ENCODE peak calls at places on chromosomes 7 and 10, in four cellular contexts. F is Peyer's patch, A is fibroblast of mammary gland, P is foreskin fibroblast. H is an unnamed sample.

GRCh38 chr7:158096582-158096981 is 491.0 kb downstream of the PTPRN2 start:
- DNase-seq in P (no peak), A (no peak), F (no peak), H (no peak)

GRCh38 chr10:13882112-13882711 is 295.4 kb downstream of the PRPF18 start:
- DNase-seq in A (peak), F (no peak), P (peak), H (peak)

GRCh38 chr10:110481948-110482347 is 15.8 kb upstream of the DUSP5 start:
- DNase-seq in P (no peak), F (no peak), A (no peak), H (no peak)

GRCh38 chr7:11552676-11553075 is 279.3 kb downstream of the THSD7A start:
- DNase-seq in A (no peak), P (no peak), F (no peak), H (no peak)

GRCh38 chr10:86087716-86088115 is 278.9 kb downstream of the GRID1 start:
- DNase-seq in P (no peak), F (no peak), A (no peak), H (no peak)

GRCh38 chr7:65301007-65301406 is 72.6 kb upstream of the ZNF92 start:
- DNase-seq in F (no peak), P (no peak), A (no peak), H (no peak)

GRCh38 chr7:75943864-75944263 is 28.9 kb downstream of the POR start:
- DNase-seq in F (no peak), P (peak), A (peak), H (no peak)

GRCh38 chr10:71158902-71159301 is 53.5 kb upstream of the UNC5B start:
- DNase-seq in A (no peak), F (no peak), P (no peak), H (no peak)

GRCh38 chr7:95682913-95683312 is 86.6 kb upstream of the PDK4 start:
- DNase-seq in A (peak), P (no peak), F (no peak), H (no peak)

GRCh38 chr10:118840776-118841468 is 86.2 kb upstream of the CACUL1 start:
- DNase-seq in F (no peak), A (no peak), P (no peak), H (no peak)

GRCh38 chr7:87113077-87113476 is 39.2 kb upstream of the DMTF1 start:
- DNase-seq in F (no peak), A (peak), P (no peak), H (no peak)

GRCh38 chr7:88759216-88759955 is at the start of gene ZNF804B:
- DNase-seq in F (no peak), P (no peak), A (no peak), H (no peak)

GRCh38 chr10:110358869-110359629 is 54.3 kb upstream of the SMNDC1 start:
- DNase-seq in A (peak), F (peak), P (no peak), H (no peak)

GRCh38 chr7:155257482-155258232 is 40.0 kb upstream of the INSIG1 start:
- DNase-seq in P (no peak), A (peak), F (no peak), H (no peak)

GRCh38 chr7:155878674-155879073 is 66.4 kb upstream of the SHH start:
- DNase-seq in A (no peak), F (no peak), P (no peak), H (no peak)

GRCh38 chr10:127462643-127463295 is 86.3 kb upstream of the NPS start:
- DNase-seq in A (no peak), F (no peak), P (no peak), H (no peak)

GRCh38 chr7:80105706-80106408 is 28.8 kb upstream of the GNAI1 start:
- DNase-seq in A (no peak), P (no peak), F (no peak), H (no peak)

GRCh38 chr10:72310241-72310633 is 36.5 kb downstream of the DDIT4 start:
- DNase-seq in F (no peak), A (peak), P (no peak), H (no peak)

GRCh38 chr10:127903789-127904188 is 3.1 kb upstream of the PTPRE start:
- DNase-seq in P (no peak), F (no peak), A (no peak), H (no peak)

GRCh38 chr10:116272497-116273221 is at the start of gene GFRA1:
- DNase-seq in F (no peak), A (no peak), P (peak), H (no peak)

GRCh38 chr7:44838751-44839150 is 9.1 kb downstream of the H2AZ2 start:
- DNase-seq in F (no peak), P (no peak), A (no peak), H (no peak)

GRCh38 chr10:12708921-12709320 is 292.6 kb downstream of the CCDC3 start:
- DNase-seq in F (no peak), A (peak), P (no peak), H (no peak)

GRCh38 chr7:39202041-39202440 is 224.3 kb downstream of the POU6F2 start:
- DNase-seq in A (no peak), F (no peak), P (no peak), H (no peak)

GRCh38 chr10:114990991-114991390 is 53.0 kb downstream of the TRUB1 start:
- DNase-seq in P (no peak), F (no peak), A (no peak), H (no peak)

GRCh38 chr10:9081253-9081652 is 1026.8 kb downstream of the GATA3 start:
- DNase-seq in A (no peak), P (no peak), F (no peak), H (no peak)

GRCh38 chr10:18071591-18071990 is 68.6 kb upstream of the CACNB2 start:
- DNase-seq in A (no peak), P (no peak), F (no peak), H (no peak)

GRCh38 chr7:12685550-12685949 is 1.9 kb upstream of the ARL4A start:
- DNase-seq in F (peak), P (no peak), A (peak), H (peak)

GRCh38 chr7:20225384-20225783 is 8.2 kb upstream of the MACC1 start:
- DNase-seq in A (no peak), P (no peak), F (no peak), H (no peak)

GRCh38 chr10:13001041-13001886 is at the start of gene CCDC3:
- DNase-seq in F (no peak), P (no peak), A (no peak), H (no peak)

GRCh38 chr10:44788820-44789167 is 122.3 kb upstream of the TMEM72 start:
- DNase-seq in F (no peak), A (no peak), P (no peak), H (no peak)

GRCh38 chr7:70571403-70571911 is 560.5 kb upstream of the GALNT17 start:
- DNase-seq in F (no peak), P (no peak), A (peak), H (no peak)

GRCh38 chr7:142334236-142334635 is 76.4 kb upstream of the PRSS58 start:
- DNase-seq in P (no peak), A (no peak), F (no peak), H (no peak)

GRCh38 chr7:142337406-142338001 is 79.6 kb upstream of the PRSS58 start:
- DNase-seq in F (no peak), P (no peak), A (no peak), H (no peak)

GRCh38 chr7:142334806-142335205 is 76.9 kb upstream of the PRSS58 start:
- DNase-seq in P (no peak), F (no peak), A (no peak), H (no peak)

DNA sequence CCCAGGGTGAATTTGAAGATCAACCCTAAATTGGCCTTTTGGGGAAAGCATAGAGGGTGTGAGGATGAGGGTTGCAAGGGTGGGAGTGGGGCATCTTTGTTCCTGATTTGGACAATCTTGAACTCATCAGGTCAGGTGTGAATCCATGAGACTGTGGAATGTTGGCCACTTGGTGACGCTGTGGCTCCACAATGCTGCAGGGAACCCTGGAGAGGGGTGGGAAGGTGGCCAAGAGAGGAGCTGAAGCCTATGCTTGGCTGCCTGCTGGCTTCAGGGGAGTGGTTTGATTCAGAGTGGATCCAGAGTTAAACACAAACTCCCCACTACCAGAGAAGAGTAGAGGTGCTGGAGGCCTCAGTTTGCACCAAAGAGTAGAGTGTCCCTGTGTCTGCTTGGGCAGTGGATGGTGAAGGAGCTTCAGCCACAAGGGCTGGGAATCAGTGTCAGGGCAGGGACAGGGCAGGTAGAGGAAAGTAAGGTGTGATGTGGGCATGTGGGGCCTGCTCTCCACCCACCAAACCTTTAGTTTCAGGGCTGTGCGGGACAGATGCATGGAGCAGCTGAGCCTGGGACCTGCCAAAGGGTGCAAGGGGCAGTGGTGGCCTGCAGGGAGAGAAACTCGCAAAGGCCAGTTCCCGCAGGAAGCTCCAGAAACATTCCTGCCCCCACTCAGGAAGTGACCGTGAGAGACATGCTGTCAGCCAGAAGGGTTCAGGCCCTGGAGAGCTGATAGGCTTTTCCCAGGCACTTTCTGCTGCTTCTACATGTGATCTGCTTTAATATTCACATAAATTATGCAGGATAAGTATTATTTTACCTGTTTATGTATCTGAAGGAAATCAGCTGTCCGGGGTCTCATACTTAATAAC is 81.0 kb upstream of the PRSS58 start:
- DNase-seq in P (no peak), F (no peak), A (peak), H (no peak)
- TF ChIP-seq CTCF in P (no peak), F (no peak), A (peak), H (no peak)

GRCh38 chr7:115340828-115341227 is 418.9 kb downstream of the MDFIC start:
- DNase-seq in P (peak), A (peak), F (no peak), H (no peak)
- TF ChIP-seq CTCF in P (no peak), A (peak), F (peak), H (peak)

GRCh38 chr7:140697447-140698143 is 1.1 kb downstream of the NDUFB2 start:
- DNase-seq in A (peak), P (peak), F (no peak), H (no peak)
- TF ChIP-seq CTCF in A (no peak), P (no peak), F (no peak), H (no peak)

GRCh38 chr10:98445200-98445812 is 1.4 kb downstream of the HPS1 start:
- DNase-seq in P (no peak), F (no peak), A (no peak), H (no peak)

GRCh38 chr10:98449287-98449686 is 2.6 kb upstream of the HPS1 start:
- DNase-seq in F (no peak), A (no peak), P (no peak), H (no peak)

GRCh38 chr10:98446121-98446655 is 547 bp downstream of the HPS1 start:
- DNase-seq in A (peak), F (peak), P (no peak), H (no peak)

GRCh38 chr10:98444314-98445006 is 2.3 kb downstream of the HPS1 start:
- DNase-seq in F (no peak), P (no peak), A (no peak), H (no peak)

GRCh38 chr10:98446656-98447221 is at the start of gene HPS1:
- DNase-seq in A (peak), P (peak), F (peak), H (peak)
- TF ChIP-seq CTCF in A (no peak), P (no peak), F (no peak), H (no peak)

GRCh38 chr7:16652888-16653287 is 6.9 kb downstream of the BZW2 start:
- DNase-seq in P (no peak), F (no peak), A (no peak), H (no peak)

GRCh38 chr7:16651391-16652254 is 5.6 kb downstream of the BZW2 start:
- DNase-seq in P (no peak), F (no peak), A (peak), H (no peak)

GRCh38 chr7:16657656-16658279 is 11.8 kb downstream of the BZW2 start:
- DNase-seq in P (peak), F (no peak), A (peak), H (peak)

GRCh38 chr7:16652255-16652583 is 6.2 kb downstream of the BZW2 start:
- DNase-seq in A (peak), P (no peak), F (no peak), H (no peak)

GRCh38 chr7:16655394-16655793 is 9.4 kb downstream of the BZW2 start:
- DNase-seq in P (no peak), F (no peak), A (no peak), H (no peak)
- TF ChIP-seq CTCF in P (no peak), F (no peak), A (no peak), H (no peak)

DNA sequence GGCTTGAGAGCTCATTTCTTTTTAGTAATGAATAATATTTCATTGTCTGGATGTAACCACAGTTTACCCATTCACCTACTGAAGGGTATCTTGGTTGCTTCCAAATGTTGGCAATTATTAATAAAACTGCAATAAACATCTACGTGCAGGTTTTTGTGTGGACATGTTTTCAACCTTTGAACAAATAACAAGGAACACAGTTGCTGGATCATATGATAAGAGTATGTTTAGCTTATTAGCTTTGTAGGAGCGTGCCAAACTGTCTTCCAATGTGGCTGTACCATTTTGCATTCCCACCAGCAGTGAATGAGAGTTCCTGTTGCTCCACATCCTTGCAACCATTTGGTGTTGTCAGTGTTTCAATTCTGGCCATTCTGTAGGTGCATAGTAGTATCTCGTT is 49.0 kb downstream of the CSGALNACT2 start:
- DNase-seq in F (no peak), P (no peak), A (no peak), H (no peak)
- TF ChIP-seq CTCF in F (no peak), P (no peak), A (no peak), H (no peak)

GRCh38 chr7:27554826-27555225 is 107.9 kb downstream of the HIBADH start:
- DNase-seq in A (no peak), F (no peak), P (no peak), H (no peak)

GRCh38 chr7:27564881-27565482 is 97.7 kb downstream of the HIBADH start:
- DNase-seq in A (no peak), F (no peak), P (no peak), H (no peak)

GRCh38 chr7:27555670-27556069 is 107.0 kb downstream of the HIBADH start:
- DNase-seq in A (no peak), P (no peak), F (no peak), H (no peak)

DNA sequence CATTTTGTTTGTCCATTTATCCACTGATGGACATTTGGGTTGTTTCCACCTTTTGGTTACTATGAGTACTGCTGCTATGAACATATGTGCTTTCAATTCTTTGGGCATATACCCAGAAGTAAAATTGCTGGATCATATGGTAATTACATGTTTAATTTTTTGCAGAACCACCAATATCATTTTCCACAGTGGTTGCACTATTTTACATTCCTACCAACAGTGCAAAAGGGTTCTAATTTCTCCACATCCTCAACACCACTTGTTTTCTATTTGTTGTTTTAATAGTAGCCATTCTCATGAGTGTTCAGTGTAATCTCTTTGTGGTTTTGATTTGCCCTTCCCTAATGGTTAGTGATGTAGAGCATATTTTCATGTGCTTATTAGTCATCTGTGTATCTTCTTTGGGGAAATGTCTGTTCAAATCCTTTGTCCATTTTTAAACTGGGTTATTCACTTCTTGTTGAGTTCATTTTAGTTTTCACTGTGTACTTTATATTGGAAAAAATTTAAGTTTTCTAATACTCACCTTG is 101.9 kb downstream of the HIBADH start:
- DNase-seq in F (no peak), A (peak), P (peak), H (no peak)
- TF ChIP-seq CTCF in F (no peak), A (peak), P (peak), H (no peak)